ENCODE peak calls at places on chromosomes 12 and 14, in six cellular contexts. X is CD4-positive, alpha-beta T cell; P is Peyer's patch; S is CD8-positive, alpha-beta memory T cell; I is lung; M is AG04450. N is an unnamed sample.

GRCh38 chr14:94844593-94844992 is 74.7 kb upstream of the GSC start:
- DNase-seq in X (no peak), P (no peak), S (no peak), I (no peak), M (no peak), N (no peak)

GRCh38 chr14:76929927-76930326 is 98.6 kb downstream of the IRF2BPL start:
- DNase-seq in X (peak), P (peak), S (peak), I (no peak), M (no peak), N (no peak)

GRCh38 chr12:102757874-102758244 is 159.2 kb downstream of the PAH start:
- DNase-seq in X (no peak), P (no peak), S (no peak), I (no peak), M (no peak), N (no peak)

GRCh38 chr12:76006028-76006916 is 25.3 kb downstream of the PHLDA1 start:
- DNase-seq in X (no peak), P (no peak), S (no peak), I (no peak), M (no peak), N (no peak)

GRCh38 chr12:14577344-14577743 is 9.7 kb upstream of the PLBD1 start:
- DNase-seq in X (no peak), P (no peak), S (no peak), I (no peak), M (no peak), N (no peak)

GRCh38 chr14:97757491-97757890 is 960.3 kb downstream of the VRK1 start:
- DNase-seq in X (no peak), P (no peak), S (no peak), I (no peak), M (no peak), N (no peak)

GRCh38 chr12:105400227-105400626 is 69.7 kb downstream of the C12orf75 start:
- DNase-seq in X (no peak), P (no peak), S (no peak), I (no peak), M (no peak), N (no peak)

GRCh38 chr12:9668141-9669018 is 1.1 kb upstream of the CLEC2D start:
- DNase-seq in X (no peak), P (no peak), S (no peak), I (no peak), M (no peak), N (no peak)

GRCh38 chr12:22609501-22609900 is 15.5 kb upstream of the ETNK1 start:
- DNase-seq in X (no peak), P (no peak), S (no peak), I (no peak), M (no peak), N (no peak)

GRCh38 chr14:78618379-78618778 is 448.2 kb downstream of the NRXN3 start:
- DNase-seq in X (no peak), P (no peak), S (no peak), I (no peak), M (no peak), N (no peak)

GRCh38 chr12:119241049-119241448 is 62.3 kb downstream of the HSPB8 start:
- DNase-seq in X (no peak), P (no peak), S (no peak), I (no peak), M (no peak), N (no peak)

GRCh38 chr12:114396869-114397719 is 8.8 kb downstream of the TBX5 start:
- DNase-seq in X (no peak), P (no peak), S (no peak), I (no peak), M (no peak), N (no peak)

GRCh38 chr12:124527861-124528561 is 39.4 kb downstream of the NCOR2 start:
- DNase-seq in X (no peak), P (no peak), S (no peak), I (no peak), M (no peak), N (no peak)

GRCh38 chr12:11839093-11839641 is 189.7 kb downstream of the ETV6 start:
- DNase-seq in X (no peak), P (peak), S (no peak), I (no peak), M (no peak), N (no peak)

GRCh38 chr12:118377891-118378470 is 1.6 kb downstream of the SUDS3 start:
- DNase-seq in X (peak), P (peak), S (peak), I (peak), M (no peak), N (no peak)

GRCh38 chr14:35378638-35379568 is 25.6 kb downstream of the NFKBIA start:
- DNase-seq in X (no peak), P (no peak), S (no peak), I (no peak), M (no peak), N (no peak)

GRCh38 chr14:90783344-90783743 is 32.9 kb downstream of the TTC7B start:
- DNase-seq in X (no peak), P (no peak), S (no peak), I (no peak), M (no peak), N (no peak)

GRCh38 chr12:109130755-109131521 is 14.6 kb downstream of the ACACB start:
- DNase-seq in X (no peak), P (no peak), S (no peak), I (no peak), M (no peak), N (no peak)

GRCh38 chr14:62694075-62694474 is 351.2 kb downstream of the KCNH5 start:
- DNase-seq in X (no peak), P (no peak), S (no peak), I (no peak), M (peak), N (no peak)

GRCh38 chr12:47190271-47190750 is 110.6 kb upstream of the AMIGO2 start:
- DNase-seq in X (no peak), P (no peak), S (no peak), I (no peak), M (peak), N (no peak)

GRCh38 chr14:64728106-64728505 is 23.9 kb downstream of the PLEKHG3 start:
- DNase-seq in X (no peak), P (no peak), S (no peak), I (no peak), M (no peak), N (no peak)

GRCh38 chr12:99824900-99825562 is 159.7 kb downstream of the ANKS1B start:
- DNase-seq in X (no peak), P (no peak), S (no peak), I (no peak), M (no peak), N (no peak)

GRCh38 chr14:100803694-100804075 is 22.2 kb upstream of the MEG3 start:
- DNase-seq in X (no peak), P (no peak), S (no peak), I (no peak), M (no peak), N (no peak)

GRCh38 chr14:50714452-50715073 is 46.5 kb upstream of the SAV1 start:
- DNase-seq in X (no peak), P (no peak), S (no peak), I (no peak), M (no peak), N (no peak)

GRCh38 chr14:33943484-33943883 is 7.4 kb downstream of the EGLN3 start:
- DNase-seq in X (no peak), P (no peak), S (no peak), I (no peak), M (no peak), N (no peak)

GRCh38 chr14:62501021-62501750 is 544.1 kb downstream of the KCNH5 start:
- DNase-seq in X (no peak), P (no peak), S (no peak), I (no peak), M (no peak), N (no peak)

GRCh38 chr14:77140937-77141591 is 527 bp downstream of the ZDHHC22 start:
- DNase-seq in X (no peak), P (no peak), S (no peak), I (no peak), M (no peak), N (no peak)

GRCh38 chr12:99110866-99111265 is 465.8 kb downstream of the APAF1 start:
- DNase-seq in X (no peak), P (no peak), S (no peak), I (no peak), M (no peak), N (no peak)

GRCh38 chr14:47485421-47485820 is 190.0 kb downstream of the MDGA2 start:
- DNase-seq in X (no peak), P (no peak), S (no peak), I (no peak), M (no peak), N (peak)

GRCh38 chr14:96914729-96915128 is 117.5 kb downstream of the VRK1 start:
- DNase-seq in X (no peak), P (no peak), S (no peak), I (no peak), M (no peak), N (no peak)

GRCh38 chr12:75260316-75260715 is 50.7 kb upstream of the KCNC2 start:
- DNase-seq in X (no peak), P (no peak), S (no peak), I (no peak), M (no peak), N (no peak)

DNA sequence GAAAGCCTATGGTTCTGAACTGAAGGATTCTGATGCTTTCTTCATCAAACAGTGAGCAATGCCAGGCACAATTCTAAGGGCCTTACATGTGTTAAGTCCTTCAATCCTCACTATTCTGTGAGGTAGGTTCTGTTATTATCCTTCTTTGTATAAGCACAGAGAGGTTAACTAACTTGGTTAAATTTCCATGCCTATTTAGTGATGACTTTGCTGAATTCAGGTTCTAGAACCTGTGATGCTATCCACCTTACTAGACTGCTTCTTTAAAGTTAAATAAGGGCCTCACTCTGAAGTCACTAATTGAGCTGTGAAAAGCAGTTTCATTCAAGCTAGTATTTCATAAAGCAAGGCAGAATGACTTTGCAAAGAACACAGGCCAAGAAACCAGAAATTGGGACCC is 138.9 kb upstream of the PARP11 start:
- DNase-seq in X (no peak), P (no peak), S (no peak), I (no peak), M (no peak), N (no peak)
- H3K27ac ChIP-seq in X (no peak), P (no peak), S (no peak), I (no peak), M (no peak), N (no peak)

GRCh38 chr12:68614772-68615171 is 4.1 kb downstream of the RAP1B start:
- DNase-seq in X (no peak), P (no peak), S (no peak), I (no peak), M (no peak), N (no peak)
- H3K27ac ChIP-seq in X (no peak), P (no peak), S (no peak), I (no peak), M (no peak), N (no peak)

DNA sequence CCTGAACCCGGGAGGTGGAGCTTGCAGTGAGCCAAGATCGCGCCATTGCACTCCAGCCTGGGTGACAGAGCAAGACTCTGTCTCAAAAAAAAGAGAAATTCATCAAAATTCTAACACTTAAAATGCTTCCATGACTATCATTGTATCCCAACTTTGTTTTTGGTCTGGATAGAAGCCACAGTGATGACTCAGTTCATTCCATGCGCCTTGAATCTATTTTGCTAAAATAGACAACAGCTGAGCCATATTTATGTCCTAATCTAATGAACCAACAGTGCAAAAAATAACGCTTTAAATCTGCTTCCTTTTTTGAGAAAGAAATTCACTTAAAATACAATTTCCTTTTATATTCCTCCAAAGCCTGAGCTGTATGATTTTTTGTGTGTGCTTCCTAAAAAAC is 23.2 kb upstream of the BICD1 start:
- DNase-seq in X (no peak), P (no peak), S (no peak), I (no peak), M (no peak), N (no peak)
- H3K27ac ChIP-seq in X (no peak), P (no peak), S (no peak), I (no peak), M (no peak), N (no peak)

DNA sequence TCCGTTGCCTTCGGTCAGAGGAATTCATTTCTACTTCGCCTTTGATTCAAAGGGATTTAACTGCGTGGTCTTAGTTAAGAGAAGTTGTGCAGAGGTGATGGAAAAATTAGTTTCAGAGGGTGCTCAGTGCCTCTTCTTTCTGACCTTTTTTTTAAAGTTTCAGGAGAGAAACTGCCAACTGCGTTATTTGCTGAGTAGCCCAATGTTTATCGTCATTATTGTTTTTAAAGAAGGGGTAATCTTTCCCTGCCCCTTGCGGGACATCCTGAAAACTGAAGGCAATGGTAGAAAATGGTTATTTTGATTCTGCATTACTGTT is 11.0 kb downstream of the OTX2 start:
- DNase-seq in X (no peak), P (no peak), S (no peak), I (no peak), M (no peak), N (no peak)
- H3K27ac ChIP-seq in X (no peak), P (no peak), S (no peak), I (no peak), M (no peak), N (no peak)

GRCh38 chr12:116538682-116539264 is 20.4 kb upstream of the MAP1LC3B2 start:
- DNase-seq in X (no peak), P (no peak), S (no peak), I (no peak), M (no peak), N (no peak)
- H3K27ac ChIP-seq in X (no peak), P (peak), S (no peak), I (no peak), M (no peak), N (no peak)

GRCh38 chr12:27589419-27589818 is 65.4 kb downstream of the PPFIBP1 start:
- DNase-seq in X (no peak), P (no peak), S (no peak), I (no peak), M (no peak), N (no peak)
- H3K27ac ChIP-seq in X (no peak), P (no peak), S (no peak), I (no peak), M (no peak), N (no peak)

DNA sequence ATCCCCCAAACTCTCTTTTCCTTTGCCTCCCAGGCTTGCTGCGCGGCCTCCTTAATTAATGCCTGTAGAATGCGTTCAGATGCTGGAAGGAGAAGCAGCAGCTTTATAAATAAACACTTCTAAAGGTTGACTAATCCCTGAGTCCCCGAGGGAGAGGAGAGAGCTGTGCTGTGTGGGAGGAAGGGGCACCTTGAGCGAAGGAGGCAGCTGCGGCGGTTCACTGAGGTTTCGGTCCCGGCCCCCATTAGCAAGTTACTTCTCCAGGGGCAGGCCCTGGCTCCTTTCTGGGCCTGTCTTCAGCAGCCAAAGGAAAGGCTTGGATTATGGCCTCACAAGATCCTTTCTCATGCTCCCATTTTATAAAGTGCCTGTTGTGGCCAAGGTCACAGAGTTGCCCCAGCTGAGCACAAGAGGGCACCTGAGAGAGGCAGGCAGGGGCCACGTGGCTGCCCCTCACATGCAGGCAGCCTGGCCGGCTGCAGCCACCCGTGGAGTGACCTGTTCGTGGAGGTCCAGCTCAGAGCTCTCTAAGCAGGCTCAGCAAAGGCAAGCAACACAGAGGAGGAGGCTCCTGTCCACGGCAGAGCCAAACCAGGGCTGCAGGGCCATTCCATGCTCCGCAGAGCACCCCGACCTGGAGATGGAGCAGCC is 15.0 kb upstream of the CACNA2D4 start:
- DNase-seq in X (no peak), P (no peak), S (no peak), I (no peak), M (peak), N (no peak)
- H3K27ac ChIP-seq in X (no peak), P (no peak), S (no peak), I (no peak), M (peak), N (no peak)